ENCODE peak calls at places on chromosomes 3 and 15, in ten cellular contexts. B, M, P, D, J, N, A, E, L and Y are unnamed samples.

GRCh38 chr15:40575113-40575512 is 6.0 kb downstream of the RPUSD2 start:
- DNase-seq in B (no peak), M (no peak), P (no peak), D (no peak), J (no peak), N (no peak), A (no peak), E (no peak), L (no peak), Y (no peak)

GRCh38 chr3:48439820-48440589 is at the start of the genes CCDC51 and TMA7:
- DNase-seq in B (peak), M (peak), P (peak), D (peak), J (peak), N (peak), A (peak), E (peak), L (peak), Y (peak)

GRCh38 chr3:181722156-181722555 is 10.4 kb downstream of the SOX2 start:
- DNase-seq in B (no peak), M (no peak), P (no peak), D (no peak), J (no peak), N (no peak), A (no peak), E (no peak), L (no peak), Y (no peak)

GRCh38 chr3:152458725-152459515 is 190.2 kb downstream of the MBNL1 start:
- DNase-seq in B (peak), M (peak), P (no peak), D (no peak), J (no peak), N (no peak), A (no peak), E (no peak), L (no peak), Y (peak)

GRCh38 chr3:13236774-13237173 is 163.5 kb upstream of the IQSEC1 start:
- DNase-seq in B (no peak), M (no peak), P (no peak), D (no peak), J (no peak), N (no peak), A (no peak), E (no peak), L (no peak), Y (no peak)

GRCh38 chr15:33621156-33621555 is 310.4 kb downstream of the RYR3 start:
- DNase-seq in B (no peak), M (no peak), P (no peak), D (no peak), J (no peak), N (no peak), A (no peak), E (no peak), L (no peak), Y (no peak)

GRCh38 chr3:84175449-84175848 is 783.3 kb upstream of the CADM2 start:
- DNase-seq in B (no peak), M (peak), P (no peak), D (no peak), J (no peak), N (no peak), A (no peak), E (no peak), L (no peak), Y (no peak)

GRCh38 chr3:47669026-47669749 is 90.5 kb upstream of the CSPG5 start:
- DNase-seq in B (peak), M (no peak), P (no peak), D (no peak), J (no peak), N (no peak), A (no peak), E (no peak), L (no peak), Y (no peak)

GRCh38 chr3:69033470-69033869 is 18.7 kb downstream of the TMF1 start:
- DNase-seq in B (peak), M (no peak), P (no peak), D (no peak), J (no peak), N (no peak), A (no peak), E (no peak), L (no peak), Y (no peak)

GRCh38 chr15:89462198-89462912 is 34.0 kb downstream of the RHCG start:
- DNase-seq in B (peak), M (peak), P (no peak), D (peak), J (peak), N (no peak), A (no peak), E (no peak), L (peak), Y (peak)

GRCh38 chr3:158791259-158791920 is 10.5 kb upstream of the MFSD1 start:
- DNase-seq in B (peak), M (peak), P (no peak), D (peak), J (peak), N (no peak), A (no peak), E (no peak), L (no peak), Y (peak)

GRCh38 chr3:15512173-15512572 is 9.3 kb downstream of the COLQ start:
- DNase-seq in B (peak), M (no peak), P (no peak), D (no peak), J (no peak), N (peak), A (peak), E (peak), L (no peak), Y (no peak)

GRCh38 chr15:67098768-67099282 is 33.4 kb downstream of the SMAD3 start:
- DNase-seq in B (no peak), M (no peak), P (no peak), D (no peak), J (no peak), N (no peak), A (no peak), E (no peak), L (no peak), Y (peak)

GRCh38 chr3:13598926-13599886 is 50.3 kb downstream of the FBLN2 start:
- DNase-seq in B (peak), M (no peak), P (no peak), D (peak), J (no peak), N (no peak), A (peak), E (peak), L (no peak), Y (no peak)

GRCh38 chr3:42192334-42193200 is 73.4 kb downstream of the CCK start:
- DNase-seq in B (peak), M (peak), P (no peak), D (no peak), J (no peak), N (no peak), A (no peak), E (no peak), L (no peak), Y (no peak)

GRCh38 chr15:96416934-96417759 is 86.6 kb downstream of the NR2F2 start:
- DNase-seq in B (peak), M (peak), P (no peak), D (peak), J (no peak), N (no peak), A (peak), E (no peak), L (no peak), Y (no peak)

GRCh38 chr15:76223521-76223920 is 87.7 kb downstream of the ETFA start:
- DNase-seq in B (no peak), M (no peak), P (no peak), D (no peak), J (no peak), N (no peak), A (no peak), E (no peak), L (no peak), Y (no peak)

GRCh38 chr3:51698209-51698608 is 8.7 kb upstream of the GRM2 start:
- DNase-seq in B (no peak), M (no peak), P (no peak), D (no peak), J (no peak), N (no peak), A (no peak), E (no peak), L (no peak), Y (no peak)

GRCh38 chr3:66297260-66297863 is 76.6 kb downstream of the SLC25A26 start:
- DNase-seq in B (peak), M (no peak), P (no peak), D (no peak), J (no peak), N (no peak), A (no peak), E (no peak), L (no peak), Y (no peak)

GRCh38 chr3:81666502-81667121 is 94.8 kb downstream of the GBE1 start:
- DNase-seq in B (peak), M (peak), P (no peak), D (peak), J (no peak), N (no peak), A (no peak), E (no peak), L (no peak), Y (peak)

GRCh38 chr15:52136471-52136993 is 24.0 kb upstream of the BCL2L10 start:
- DNase-seq in B (peak), M (no peak), P (no peak), D (no peak), J (no peak), N (no peak), A (no peak), E (no peak), L (no peak), Y (no peak)

GRCh38 chr3:10460951-10461563 is 44.3 kb downstream of the ATP2B2 start:
- DNase-seq in B (no peak), M (no peak), P (no peak), D (no peak), J (no peak), N (no peak), A (no peak), E (no peak), L (no peak), Y (peak)

GRCh38 chr3:99747915-99748314 is 69.7 kb upstream of the CMSS1 start:
- DNase-seq in B (peak), M (no peak), P (no peak), D (peak), J (peak), N (no peak), A (no peak), E (no peak), L (no peak), Y (no peak)

GRCh38 chr3:171116365-171116764 is 89.8 kb upstream of the SLC2A2 start:
- DNase-seq in B (no peak), M (no peak), P (no peak), D (no peak), J (no peak), N (no peak), A (no peak), E (no peak), L (no peak), Y (no peak)

GRCh38 chr3:40961104-40961857 is 238.0 kb upstream of the CTNNB1 start:
- DNase-seq in B (no peak), M (no peak), P (no peak), D (no peak), J (no peak), N (no peak), A (no peak), E (no peak), L (no peak), Y (no peak)

GRCh38 chr3:13336592-13336991 is 83.5 kb downstream of the NUP210 start:
- DNase-seq in B (no peak), M (no peak), P (no peak), D (no peak), J (no peak), N (no peak), A (no peak), E (no peak), L (no peak), Y (no peak)

GRCh38 chr3:99768126-99768525 is 49.5 kb upstream of the CMSS1 start:
- DNase-seq in B (peak), M (no peak), P (no peak), D (no peak), J (no peak), N (no peak), A (no peak), E (no peak), L (no peak), Y (no peak)

GRCh38 chr3:160754371-160754854 is 1.6 kb upstream of the PPM1L start:
- DNase-seq in B (peak), M (peak), P (peak), D (no peak), J (no peak), N (peak), A (peak), E (peak), L (peak), Y (peak)

GRCh38 chr15:31558840-31559239 is 232.2 kb downstream of the KLF13 start:
- DNase-seq in B (no peak), M (no peak), P (no peak), D (no peak), J (no peak), N (no peak), A (no peak), E (no peak), L (no peak), Y (no peak)
- TF ChIP-seq POLR2A in B (no peak), M (no peak), P (no peak), D (no peak), J (no peak), N (no peak), A (no peak), E (no peak), L (no peak), Y (no peak)

GRCh38 chr3:57756022-57756527 is at the start of gene SLMAP:
- DNase-seq in B (peak), M (peak), P (peak), D (peak), J (peak), N (peak), A (peak), E (peak), L (peak), Y (peak)
- TF ChIP-seq POLR2A in B (peak), M (peak), P (peak), D (peak), J (peak), N (peak), A (no peak), E (no peak), L (peak), Y (peak)

GRCh38 chr15:56244811-56245576 is 1.3 kb upstream of the RFX7 start:
- DNase-seq in B (no peak), M (peak), P (no peak), D (no peak), J (no peak), N (peak), A (no peak), E (no peak), L (peak), Y (peak)

GRCh38 chr15:56243117-56243773 is 434 bp downstream of the RFX7 start:
- DNase-seq in B (peak), M (peak), P (no peak), D (peak), J (no peak), N (peak), A (peak), E (peak), L (peak), Y (peak)

GRCh38 chr15:56242576-56243116 is 1.0 kb downstream of the RFX7 start:
- DNase-seq in B (no peak), M (no peak), P (no peak), D (no peak), J (no peak), N (no peak), A (no peak), E (no peak), L (no peak), Y (peak)

GRCh38 chr15:56244237-56244810 is 645 bp upstream of the RFX7 start:
- DNase-seq in B (peak), M (peak), P (no peak), D (peak), J (no peak), N (peak), A (peak), E (peak), L (peak), Y (peak)

GRCh38 chr15:56243774-56244236 is at the start of gene RFX7:
- DNase-seq in B (peak), M (peak), P (peak), D (peak), J (no peak), N (peak), A (peak), E (peak), L (peak), Y (peak)
- TF ChIP-seq POLR2A in B (no peak), M (peak), P (no peak), D (peak), J (peak), N (no peak), A (no peak), E (no peak), L (peak), Y (peak)

GRCh38 chr15:80026754-80027153 is 32.7 kb upstream of the ZFAND6 start:
- DNase-seq in B (no peak), M (no peak), P (no peak), D (no peak), J (no peak), N (no peak), A (no peak), E (no peak), L (no peak), Y (no peak)

GRCh38 chr15:80034633-80035032 is 24.8 kb upstream of the ZFAND6 start:
- DNase-seq in B (no peak), M (no peak), P (no peak), D (no peak), J (no peak), N (no peak), A (no peak), E (no peak), L (no peak), Y (no peak)

GRCh38 chr15:80036067-80036466 is 23.4 kb upstream of the ZFAND6 start:
- DNase-seq in B (no peak), M (no peak), P (no peak), D (no peak), J (no peak), N (no peak), A (no peak), E (no peak), L (no peak), Y (no peak)

GRCh38 chr15:80028937-80029336 is 30.5 kb upstream of the ZFAND6 start:
- DNase-seq in B (no peak), M (no peak), P (no peak), D (no peak), J (no peak), N (no peak), A (no peak), E (no peak), L (no peak), Y (no peak)

DNA sequence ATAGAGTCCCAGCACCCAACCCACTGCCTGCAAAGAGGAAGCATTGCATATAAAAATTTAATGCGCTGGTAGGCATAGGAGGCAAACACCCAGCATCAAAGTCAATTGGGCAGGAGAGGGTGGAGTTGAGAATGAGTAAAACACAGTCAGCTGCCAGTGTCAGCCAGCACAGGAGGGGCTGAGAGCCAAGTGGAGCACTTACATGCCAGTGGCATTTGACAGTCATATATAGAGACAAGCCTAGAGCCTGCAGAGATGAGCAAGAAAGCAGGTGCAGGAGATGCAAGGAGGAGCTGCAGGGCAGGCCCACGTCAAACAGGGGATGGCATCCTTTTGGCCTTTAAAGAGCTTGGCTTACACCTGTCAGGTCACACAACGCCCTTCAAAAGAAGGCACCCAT is 27.6 kb upstream of the ZFAND6 start:
- DNase-seq in B (no peak), M (no peak), P (no peak), D (no peak), J (no peak), N (no peak), A (no peak), E (no peak), L (no peak), Y (no peak)
- TF ChIP-seq POLR2A in B (no peak), M (no peak), P (no peak), D (no peak), J (no peak), N (no peak), A (no peak), E (no peak), L (no peak), Y (no peak)

GRCh38 chr3:134381836-134382442 is 7.7 kb upstream of the AMOTL2 start:
- DNase-seq in B (no peak), M (no peak), P (no peak), D (no peak), J (no peak), N (no peak), A (no peak), E (peak), L (no peak), Y (no peak)
- TF ChIP-seq POLR2A in B (no peak), M (no peak), P (no peak), D (no peak), J (no peak), N (no peak), A (no peak), E (no peak), L (no peak), Y (no peak)